ENCODE peak calls at places on chromosomes 11 and 22, in seven cellular contexts. One of them, this sample, is unnamed.

GRCh38 chr11:4983851-4984250 is 10.8 kb upstream of the OR51L1 start:
- DNase-seq in IMR-90: no peak
- DNase-seq in lower lobe of right lung: no peak
- DNase-seq in GM23248: no peak
- DNase-seq in neuronal stem cell: no peak
- DNase-seq in cerebellum: no peak
- DNase-seq in NCI-H146: no peak
- DNase-seq in this sample: peak

GRCh38 chr11:27865105-27865504 is 164.8 kb upstream of the BDNF start:
- DNase-seq in IMR-90: no peak
- DNase-seq in lower lobe of right lung: no peak
- DNase-seq in GM23248: no peak
- DNase-seq in neuronal stem cell: no peak
- DNase-seq in cerebellum: no peak
- DNase-seq in NCI-H146: no peak
- DNase-seq in this sample: no peak

GRCh38 chr11:33052241-33052640 is 12.9 kb downstream of the TCP11L1 start:
- DNase-seq in IMR-90: no peak
- DNase-seq in lower lobe of right lung: no peak
- DNase-seq in GM23248: no peak
- DNase-seq in neuronal stem cell: no peak
- DNase-seq in cerebellum: no peak
- DNase-seq in NCI-H146: no peak
- DNase-seq in this sample: no peak

GRCh38 chr11:86245369-86246292 is 1.1 kb downstream of the EED start:
- DNase-seq in IMR-90: peak
- DNase-seq in lower lobe of right lung: no peak
- DNase-seq in GM23248: peak
- DNase-seq in neuronal stem cell: peak
- DNase-seq in cerebellum: no peak
- DNase-seq in NCI-H146: peak
- DNase-seq in this sample: no peak

GRCh38 chr22:35971418-35972119 is 57.1 kb downstream of the RBFOX2 start:
- DNase-seq in IMR-90: peak
- DNase-seq in lower lobe of right lung: no peak
- DNase-seq in GM23248: peak
- DNase-seq in neuronal stem cell: no peak
- DNase-seq in cerebellum: no peak
- DNase-seq in NCI-H146: no peak
- DNase-seq in this sample: no peak

GRCh38 chr22:20591295-20591645 is 83.9 kb downstream of the MED15 start:
- DNase-seq in IMR-90: no peak
- DNase-seq in lower lobe of right lung: no peak
- DNase-seq in GM23248: no peak
- DNase-seq in neuronal stem cell: no peak
- DNase-seq in cerebellum: no peak
- DNase-seq in NCI-H146: no peak
- DNase-seq in this sample: no peak

GRCh38 chr22:43891360-43892182 is at the start of gene PNPLA5:
- DNase-seq in IMR-90: peak
- DNase-seq in lower lobe of right lung: no peak
- DNase-seq in GM23248: peak
- DNase-seq in neuronal stem cell: no peak
- DNase-seq in cerebellum: no peak
- DNase-seq in NCI-H146: no peak
- DNase-seq in this sample: no peak

GRCh38 chr11:117586392-117586791 is 210.6 kb downstream of the DSCAML1 start:
- DNase-seq in IMR-90: no peak
- DNase-seq in lower lobe of right lung: no peak
- DNase-seq in GM23248: no peak
- DNase-seq in neuronal stem cell: no peak
- DNase-seq in cerebellum: no peak
- DNase-seq in NCI-H146: no peak
- DNase-seq in this sample: no peak

GRCh38 chr11:10494636-10495463 is 39.8 kb downstream of the AMPD3 start:
- DNase-seq in IMR-90: no peak
- DNase-seq in lower lobe of right lung: no peak
- DNase-seq in GM23248: no peak
- DNase-seq in neuronal stem cell: no peak
- DNase-seq in cerebellum: no peak
- DNase-seq in NCI-H146: no peak
- DNase-seq in this sample: no peak

GRCh38 chr22:47610281-47610680 is 847.8 kb downstream of the TBC1D22A start:
- DNase-seq in IMR-90: no peak
- DNase-seq in lower lobe of right lung: peak
- DNase-seq in GM23248: no peak
- DNase-seq in neuronal stem cell: no peak
- DNase-seq in cerebellum: no peak
- DNase-seq in NCI-H146: no peak
- DNase-seq in this sample: no peak

GRCh38 chr22:49483281-49483905 is 344.3 kb downstream of the BRD1 start:
- DNase-seq in IMR-90: no peak
- DNase-seq in lower lobe of right lung: no peak
- DNase-seq in GM23248: no peak
- DNase-seq in neuronal stem cell: no peak
- DNase-seq in cerebellum: no peak
- DNase-seq in NCI-H146: no peak
- DNase-seq in this sample: no peak

GRCh38 chr22:26852176-26852575 is 194.8 kb downstream of the MIAT start:
- DNase-seq in IMR-90: no peak
- DNase-seq in lower lobe of right lung: no peak
- DNase-seq in GM23248: no peak
- DNase-seq in neuronal stem cell: peak
- DNase-seq in cerebellum: no peak
- DNase-seq in NCI-H146: no peak
- DNase-seq in this sample: peak

GRCh38 chr11:105193260-105193659 is 53.7 kb upstream of the CARD18 start:
- DNase-seq in IMR-90: no peak
- DNase-seq in lower lobe of right lung: no peak
- DNase-seq in GM23248: no peak
- DNase-seq in neuronal stem cell: no peak
- DNase-seq in cerebellum: no peak
- DNase-seq in NCI-H146: no peak
- DNase-seq in this sample: no peak

GRCh38 chr11:33259869-33260268 is 2.7 kb downstream of the HIPK3 start:
- DNase-seq in IMR-90: peak
- DNase-seq in lower lobe of right lung: no peak
- DNase-seq in GM23248: peak
- DNase-seq in neuronal stem cell: no peak
- DNase-seq in cerebellum: no peak
- DNase-seq in NCI-H146: no peak
- DNase-seq in this sample: no peak

GRCh38 chr22:30863161-30863833 is 105.3 kb downstream of the MORC2 start:
- DNase-seq in IMR-90: peak
- DNase-seq in lower lobe of right lung: no peak
- DNase-seq in GM23248: no peak
- DNase-seq in neuronal stem cell: no peak
- DNase-seq in cerebellum: no peak
- DNase-seq in NCI-H146: no peak
- DNase-seq in this sample: no peak

GRCh38 chr11:61480936-61481335 is 27.6 kb upstream of the LRRC10B start:
- DNase-seq in IMR-90: no peak
- DNase-seq in lower lobe of right lung: no peak
- DNase-seq in GM23248: no peak
- DNase-seq in neuronal stem cell: peak
- DNase-seq in cerebellum: no peak
- DNase-seq in NCI-H146: peak
- DNase-seq in this sample: no peak

GRCh38 chr11:26474401-26474800 is 97.7 kb downstream of the MUC15 start:
- DNase-seq in IMR-90: no peak
- DNase-seq in lower lobe of right lung: no peak
- DNase-seq in GM23248: no peak
- DNase-seq in neuronal stem cell: no peak
- DNase-seq in cerebellum: no peak
- DNase-seq in NCI-H146: no peak
- DNase-seq in this sample: no peak

GRCh38 chr11:94183886-94184264 is 55.2 kb downstream of the PANX1 start:
- DNase-seq in IMR-90: peak
- DNase-seq in lower lobe of right lung: peak
- DNase-seq in GM23248: peak
- DNase-seq in neuronal stem cell: peak
- DNase-seq in cerebellum: peak
- DNase-seq in NCI-H146: peak
- DNase-seq in this sample: peak

GRCh38 chr11:102925988-102926387 is 29.5 kb downstream of the MMP13 start:
- DNase-seq in IMR-90: no peak
- DNase-seq in lower lobe of right lung: no peak
- DNase-seq in GM23248: no peak
- DNase-seq in neuronal stem cell: no peak
- DNase-seq in cerebellum: no peak
- DNase-seq in NCI-H146: no peak
- DNase-seq in this sample: no peak

GRCh38 chr11:120807414-120808150 is 216.3 kb upstream of the TBCEL start:
- DNase-seq in IMR-90: peak
- DNase-seq in lower lobe of right lung: no peak
- DNase-seq in GM23248: peak
- DNase-seq in neuronal stem cell: peak
- DNase-seq in cerebellum: no peak
- DNase-seq in NCI-H146: no peak
- DNase-seq in this sample: no peak

GRCh38 chr22:23305321-23305910 is 125.1 kb downstream of the BCR start:
- DNase-seq in IMR-90: peak
- DNase-seq in lower lobe of right lung: peak
- DNase-seq in GM23248: peak
- DNase-seq in neuronal stem cell: no peak
- DNase-seq in cerebellum: peak
- DNase-seq in NCI-H146: no peak
- DNase-seq in this sample: no peak

GRCh38 chr22:19143967-19144400 is 467 bp downstream of the ESS2 start:
- DNase-seq in IMR-90: peak
- DNase-seq in lower lobe of right lung: no peak
- DNase-seq in GM23248: peak
- DNase-seq in neuronal stem cell: no peak
- DNase-seq in cerebellum: peak
- DNase-seq in NCI-H146: no peak
- DNase-seq in this sample: no peak

GRCh38 chr11:33582636-33583325 is 117.8 kb downstream of the C11orf91 start:
- DNase-seq in IMR-90: peak
- DNase-seq in lower lobe of right lung: no peak
- DNase-seq in GM23248: no peak
- DNase-seq in neuronal stem cell: no peak
- DNase-seq in cerebellum: no peak
- DNase-seq in NCI-H146: no peak
- DNase-seq in this sample: no peak

GRCh38 chr11:21572210-21572609 is 620.7 kb upstream of the ANO5 start:
- DNase-seq in IMR-90: no peak
- DNase-seq in lower lobe of right lung: no peak
- DNase-seq in GM23248: no peak
- DNase-seq in neuronal stem cell: no peak
- DNase-seq in cerebellum: no peak
- DNase-seq in NCI-H146: no peak
- DNase-seq in this sample: no peak

GRCh38 chr22:19122143-19122751 is at the start of gene DGCR2:
- DNase-seq in IMR-90: peak
- DNase-seq in lower lobe of right lung: peak
- DNase-seq in GM23248: peak
- DNase-seq in neuronal stem cell: peak
- DNase-seq in cerebellum: peak
- DNase-seq in NCI-H146: peak
- DNase-seq in this sample: peak

GRCh38 chr22:32206774-32207758 is 2.2 kb upstream of the RFPL2 start:
- DNase-seq in IMR-90: no peak
- DNase-seq in lower lobe of right lung: no peak
- DNase-seq in GM23248: peak
- DNase-seq in neuronal stem cell: no peak
- DNase-seq in cerebellum: no peak
- DNase-seq in NCI-H146: peak
- DNase-seq in this sample: peak

GRCh38 chr11:82682003-82682751 is 51.5 kb downstream of the FAM181B start:
- DNase-seq in IMR-90: peak
- DNase-seq in lower lobe of right lung: no peak
- DNase-seq in GM23248: peak
- DNase-seq in neuronal stem cell: peak
- DNase-seq in cerebellum: no peak
- DNase-seq in NCI-H146: peak
- DNase-seq in this sample: no peak

GRCh38 chr11:69957849-69958248 is 120.3 kb upstream of the ANO1 start:
- DNase-seq in IMR-90: no peak
- DNase-seq in lower lobe of right lung: no peak
- DNase-seq in GM23248: no peak
- DNase-seq in neuronal stem cell: no peak
- DNase-seq in cerebellum: no peak
- DNase-seq in NCI-H146: no peak
- DNase-seq in this sample: no peak

GRCh38 chr22:39252461-39253391 is 7.9 kb upstream of the PDGFB start:
- DNase-seq in IMR-90: peak
- DNase-seq in lower lobe of right lung: no peak
- DNase-seq in GM23248: peak
- DNase-seq in neuronal stem cell: no peak
- DNase-seq in cerebellum: no peak
- DNase-seq in NCI-H146: no peak
- DNase-seq in this sample: no peak

GRCh38 chr22:27576815-27577564 is 224.6 kb downstream of the MN1 start:
- DNase-seq in IMR-90: peak
- DNase-seq in lower lobe of right lung: no peak
- DNase-seq in GM23248: no peak
- DNase-seq in neuronal stem cell: no peak
- DNase-seq in cerebellum: no peak
- DNase-seq in NCI-H146: no peak
- DNase-seq in this sample: peak

GRCh38 chr11:33847251-33847650 is 44.6 kb downstream of the LMO2 start:
- DNase-seq in IMR-90: no peak
- DNase-seq in lower lobe of right lung: no peak
- DNase-seq in GM23248: no peak
- DNase-seq in neuronal stem cell: no peak
- DNase-seq in cerebellum: no peak
- DNase-seq in NCI-H146: no peak
- DNase-seq in this sample: no peak

GRCh38 chr11:65894034-65894591 is 3.6 kb downstream of the CCDC85B start:
- DNase-seq in IMR-90: no peak
- DNase-seq in lower lobe of right lung: peak
- DNase-seq in GM23248: no peak
- DNase-seq in neuronal stem cell: no peak
- DNase-seq in cerebellum: no peak
- DNase-seq in NCI-H146: no peak
- DNase-seq in this sample: no peak

GRCh38 chr11:106344392-106344791 is 266.9 kb downstream of the AASDHPPT start:
- DNase-seq in IMR-90: peak
- DNase-seq in lower lobe of right lung: no peak
- DNase-seq in GM23248: peak
- DNase-seq in neuronal stem cell: no peak
- DNase-seq in cerebellum: no peak
- DNase-seq in NCI-H146: no peak
- DNase-seq in this sample: no peak

GRCh38 chr11:637593-638507 is 781 bp downstream of the DRD4 start:
- DNase-seq in IMR-90: no peak
- DNase-seq in lower lobe of right lung: no peak
- DNase-seq in GM23248: no peak
- DNase-seq in neuronal stem cell: peak
- DNase-seq in cerebellum: no peak
- DNase-seq in NCI-H146: no peak
- DNase-seq in this sample: no peak

GRCh38 chr11:69320756-69321741 is 27.1 kb downstream of the MYEOV start:
- DNase-seq in IMR-90: peak
- DNase-seq in lower lobe of right lung: no peak
- DNase-seq in GM23248: peak
- DNase-seq in neuronal stem cell: no peak
- DNase-seq in cerebellum: no peak
- DNase-seq in NCI-H146: no peak
- DNase-seq in this sample: no peak

GRCh38 chr11:126561327-126561893 is 205.9 kb downstream of the ST3GAL4 start:
- DNase-seq in IMR-90: peak
- DNase-seq in lower lobe of right lung: no peak
- DNase-seq in GM23248: peak
- DNase-seq in neuronal stem cell: peak
- DNase-seq in cerebellum: no peak
- DNase-seq in NCI-H146: no peak
- DNase-seq in this sample: peak

GRCh38 chr11:67615455-67616430 is 9.0 kb downstream of the NDUFV1 start:
- DNase-seq in IMR-90: no peak
- DNase-seq in lower lobe of right lung: peak
- DNase-seq in GM23248: peak
- DNase-seq in neuronal stem cell: no peak
- DNase-seq in cerebellum: no peak
- DNase-seq in NCI-H146: peak
- DNase-seq in this sample: no peak

This sample was measured in mucosa of gallbladder.